ENCODE peak calls at places on chromosome 13, in ten cellular contexts. N is stimulated activated CD8-positive, alpha-beta memory T cell treated with anti-CD3 and anti-CD28 coated beads, Interleukin-2, amount 100 ng/mL, for 1 hour; L is mucosa of descending colon; V is endothelial cell; K is fibroblast of lung; D is epithelial cell of esophagus; H is C1 segment of cervical spinal cord; Q is NCI-H1105 treated with DMSO at 0.1 percent for 48 hours; U is T-helper 2 cell treated with Interferon-gamma antibody and Interleukin-4, amounts not matched to agents 5 μg/mL and 100 μg/mL, for 36 hours; Z is CD4-positive, alpha-beta T cell. T is an unnamed sample.

GRCh38 chr13:73222627-73223026 is 163.8 kb downstream of the KLF5 start:
- DNase-seq in N (no peak), L (no peak), V (no peak), K (no peak), D (no peak), H (no peak), Q (no peak), U (no peak), Z (no peak), T (no peak)

GRCh38 chr13:111792956-111793355 is 274.0 kb upstream of the SOX1 start:
- DNase-seq in N (no peak), L (no peak), V (no peak), K (no peak), D (no peak), H (no peak), Q (no peak), U (no peak), Z (no peak), T (no peak)

GRCh38 chr13:50787316-50788195 is 55.9 kb downstream of the DLEU7 start:
- DNase-seq in N (no peak), L (no peak), V (no peak), K (no peak), D (no peak), H (no peak), Q (no peak), U (no peak), Z (no peak), T (no peak)

GRCh38 chr13:99080131-99080530 is 102.3 kb upstream of the DOCK9 start:
- DNase-seq in N (no peak), L (no peak), V (no peak), K (no peak), D (no peak), H (no peak), Q (no peak), U (no peak), Z (no peak), T (no peak)

GRCh38 chr13:19266979-19267378 is 85.4 kb upstream of the TUBA3C start:
- DNase-seq in N (no peak), L (no peak), V (no peak), K (no peak), D (no peak), H (no peak), Q (no peak), U (no peak), Z (no peak), T (no peak)

GRCh38 chr13:51519839-51520238 is 64.4 kb upstream of the WDFY2 start:
- DNase-seq in N (no peak), L (no peak), V (no peak), K (peak; percentile 39), D (peak; percentile 75), H (no peak), Q (no peak), U (no peak), Z (no peak), T (no peak)

GRCh38 chr13:73399347-73400216 is 340.8 kb downstream of the KLF5 start:
- DNase-seq in N (no peak), L (no peak), V (no peak), K (peak; percentile 16), D (peak; percentile 88), H (no peak), Q (peak; percentile 24), U (no peak), Z (no peak), T (no peak)

GRCh38 chr13:100652510-100652909 is 22.1 kb downstream of the TMTC4 start:
- DNase-seq in N (no peak), L (no peak), V (no peak), K (no peak), D (no peak), H (no peak), Q (no peak), U (no peak), Z (no peak), T (no peak)

GRCh38 chr13:73138276-73138950 is 79.6 kb downstream of the KLF5 start:
- DNase-seq in N (no peak), L (no peak), V (no peak), K (peak; percentile 77), D (peak; percentile 40), H (no peak), Q (no peak), U (no peak), Z (no peak), T (no peak)

GRCh38 chr13:64556391-64556790 is 2673.7 kb downstream of the PCDH9 start:
- DNase-seq in N (no peak), L (no peak), V (no peak), K (peak; percentile 54), D (no peak), H (no peak), Q (no peak), U (no peak), Z (no peak), T (no peak)

GRCh38 chr13:21997726-21998125 is 326.9 kb downstream of the FGF9 start:
- DNase-seq in N (no peak), L (no peak), V (no peak), K (no peak), D (no peak), H (no peak), Q (peak; percentile 6), U (no peak), Z (no peak), T (no peak)

GRCh38 chr13:97117388-97117910 is 104.7 kb upstream of the MBNL2 start:
- DNase-seq in N (no peak), L (no peak), V (no peak), K (no peak), D (no peak), H (no peak), Q (no peak), U (no peak), Z (no peak), T (no peak)

GRCh38 chr13:38008636-38009035 is 139.1 kb upstream of the TRPC4 start:
- DNase-seq in N (no peak), L (no peak), V (no peak), K (no peak), D (peak; percentile 37), H (no peak), Q (peak; percentile 35), U (no peak), Z (no peak), T (no peak)

GRCh38 chr13:44815507-44816074 is 173.7 kb downstream of the NUFIP1 start:
- DNase-seq in N (no peak), L (no peak), V (no peak), K (peak; percentile 99), D (peak; percentile 96), H (no peak), Q (no peak), U (peak; percentile 61), Z (no peak), T (no peak)

GRCh38 chr13:46039421-46040036 is 13.0 kb downstream of the ZC3H13 start:
- DNase-seq in N (no peak), L (no peak), V (no peak), K (peak; percentile 25), D (no peak), H (no peak), Q (no peak), U (no peak), Z (no peak), T (no peak)

GRCh38 chr13:82719987-82720386 is 1162.3 kb downstream of the SLITRK1 start:
- DNase-seq in N (no peak), L (no peak), V (no peak), K (no peak), D (no peak), H (no peak), Q (no peak), U (no peak), Z (no peak), T (no peak)

GRCh38 chr13:102402292-102402691 is 444 bp upstream of the FGF14 start:
- DNase-seq in N (no peak), L (no peak), V (peak; percentile 41), K (peak; percentile 48), D (peak; percentile 47), H (peak; percentile 3), Q (no peak), U (peak; percentile 41), Z (no peak), T (no peak)

GRCh38 chr13:44352671-44353070 is 21.0 kb upstream of the SERP2 start:
- DNase-seq in N (peak; percentile 2), L (no peak), V (no peak), K (no peak), D (no peak), H (no peak), Q (no peak), U (no peak), Z (no peak), T (no peak)

GRCh38 chr13:21486322-21486721 is 27.2 kb upstream of the ZDHHC20 start:
- DNase-seq in N (no peak), L (no peak), V (no peak), K (no peak), D (no peak), H (no peak), Q (no peak), U (no peak), Z (no peak), T (no peak)

GRCh38 chr13:48074006-48074405 is 20.9 kb downstream of the MED4 start:
- DNase-seq in N (no peak), L (no peak), V (no peak), K (no peak), D (no peak), H (no peak), Q (no peak), U (no peak), Z (no peak), T (no peak)

GRCh38 chr13:30898721-30899188 is 7.3 kb upstream of the MEDAG start:
- DNase-seq in N (no peak), L (no peak), V (peak; percentile 23), K (peak; percentile 97), D (peak; percentile 57), H (no peak), Q (no peak), U (peak; percentile 11), Z (no peak), T (no peak)

GRCh38 chr13:39603424-39603947 is 493 bp upstream of the LHFPL6 start:
- DNase-seq in N (no peak), L (no peak), V (peak; percentile 20), K (peak; percentile 34), D (peak; percentile 41), H (no peak), Q (peak; percentile 4), U (no peak), Z (no peak), T (peak; percentile 63)

GRCh38 chr13:45219938-45220375 is 19.1 kb upstream of the KCTD4 start:
- DNase-seq in N (no peak), L (no peak), V (no peak), K (peak; percentile 94), D (peak; percentile 98), H (no peak), Q (no peak), U (no peak), Z (no peak), T (no peak)